ENCODE peak calls at places on chromosome 16, in ten cellular contexts. One of them, this sample, is unnamed.
A peak's percentile ranks its signal among the peaks of the same experiment; 100 is the strongest.

GRCh38 chr16:35154627-35155026 is 1695.2 kb downstream of the TP53TG3F start:
- DNase-seq in GM23338: no peak
- DNase-seq in upper lobe of right lung: no peak
- DNase-seq in endodermal cell: no peak
- DNase-seq in PC-9: no peak
- DNase-seq in fibroblast of lung: no peak
- DNase-seq in left lung: no peak
- DNase-seq in sigmoid colon: no peak
- DNase-seq in endothelial cell of umbilical vein: no peak
- DNase-seq in heart left ventricle: no peak
- DNase-seq in this sample: no peak

GRCh38 chr16:87202346-87202745 is 114.8 kb downstream of the C16orf95 start:
- DNase-seq in GM23338: no peak
- DNase-seq in upper lobe of right lung: no peak
- DNase-seq in endodermal cell: no peak
- DNase-seq in PC-9: no peak
- DNase-seq in fibroblast of lung: peak; percentile 76
- DNase-seq in left lung: no peak
- DNase-seq in sigmoid colon: no peak
- DNase-seq in endothelial cell of umbilical vein: no peak
- DNase-seq in heart left ventricle: no peak
- DNase-seq in this sample: no peak

GRCh38 chr16:61148930-61149329 is 887.3 kb downstream of the CDH8 start:
- DNase-seq in GM23338: peak; percentile 28
- DNase-seq in upper lobe of right lung: no peak
- DNase-seq in endodermal cell: peak; percentile 51
- DNase-seq in PC-9: no peak
- DNase-seq in fibroblast of lung: no peak
- DNase-seq in left lung: no peak
- DNase-seq in sigmoid colon: no peak
- DNase-seq in endothelial cell of umbilical vein: no peak
- DNase-seq in heart left ventricle: no peak
- DNase-seq in this sample: no peak

GRCh38 chr16:35305476-35305875 is 1846.1 kb downstream of the TP53TG3F start:
- DNase-seq in GM23338: no peak
- DNase-seq in upper lobe of right lung: no peak
- DNase-seq in endodermal cell: no peak
- DNase-seq in PC-9: no peak
- DNase-seq in fibroblast of lung: no peak
- DNase-seq in left lung: no peak
- DNase-seq in sigmoid colon: no peak
- DNase-seq in endothelial cell of umbilical vein: no peak
- DNase-seq in heart left ventricle: no peak
- DNase-seq in this sample: no peak

GRCh38 chr16:84448444-84448843 is 56.0 kb downstream of the MEAK7 start:
- DNase-seq in GM23338: no peak
- DNase-seq in upper lobe of right lung: peak; percentile 21
- DNase-seq in endodermal cell: peak; percentile 30
- DNase-seq in PC-9: no peak
- DNase-seq in fibroblast of lung: no peak
- DNase-seq in left lung: no peak
- DNase-seq in sigmoid colon: peak; percentile 35
- DNase-seq in endothelial cell of umbilical vein: no peak
- DNase-seq in heart left ventricle: no peak
- DNase-seq in this sample: no peak

GRCh38 chr16:47636501-47637090 is 175.5 kb downstream of the PHKB start:
- DNase-seq in GM23338: no peak
- DNase-seq in upper lobe of right lung: no peak
- DNase-seq in endodermal cell: no peak
- DNase-seq in PC-9: no peak
- DNase-seq in fibroblast of lung: no peak
- DNase-seq in left lung: peak; percentile 64
- DNase-seq in sigmoid colon: no peak
- DNase-seq in endothelial cell of umbilical vein: no peak
- DNase-seq in heart left ventricle: no peak
- DNase-seq in this sample: no peak

GRCh38 chr16:89325861-89326471 is 108.5 kb downstream of the ZNF778 start:
- DNase-seq in GM23338: no peak
- DNase-seq in upper lobe of right lung: peak; percentile 64
- DNase-seq in endodermal cell: no peak
- DNase-seq in PC-9: peak; percentile 64
- DNase-seq in fibroblast of lung: peak; percentile 82
- DNase-seq in left lung: peak; percentile 71
- DNase-seq in sigmoid colon: peak; percentile 87
- DNase-seq in endothelial cell of umbilical vein: peak; percentile 93
- DNase-seq in heart left ventricle: no peak
- DNase-seq in this sample: no peak

GRCh38 chr16:74724820-74725549 is 24.3 kb upstream of the MLKL start:
- DNase-seq in GM23338: no peak
- DNase-seq in upper lobe of right lung: no peak
- DNase-seq in endodermal cell: no peak
- DNase-seq in PC-9: no peak
- DNase-seq in fibroblast of lung: peak; percentile 85
- DNase-seq in left lung: no peak
- DNase-seq in sigmoid colon: no peak
- DNase-seq in endothelial cell of umbilical vein: no peak
- DNase-seq in heart left ventricle: no peak
- DNase-seq in this sample: no peak

GRCh38 chr16:75218256-75219076 is at the start of gene CTRB1:
- DNase-seq in GM23338: no peak
- DNase-seq in upper lobe of right lung: no peak
- DNase-seq in endodermal cell: no peak
- DNase-seq in PC-9: no peak
- DNase-seq in fibroblast of lung: no peak
- DNase-seq in left lung: no peak
- DNase-seq in sigmoid colon: no peak
- DNase-seq in endothelial cell of umbilical vein: no peak
- DNase-seq in heart left ventricle: no peak
- DNase-seq in this sample: peak; percentile 73

GRCh38 chr16:83136924-83137323 is 510.2 kb downstream of the CDH13 start:
- DNase-seq in GM23338: no peak
- DNase-seq in upper lobe of right lung: no peak
- DNase-seq in endodermal cell: no peak
- DNase-seq in PC-9: no peak
- DNase-seq in fibroblast of lung: no peak
- DNase-seq in left lung: no peak
- DNase-seq in sigmoid colon: no peak
- DNase-seq in endothelial cell of umbilical vein: no peak
- DNase-seq in heart left ventricle: no peak
- DNase-seq in this sample: no peak

GRCh38 chr16:81899601-81900000 is 111.7 kb downstream of the SDR42E1 start:
- DNase-seq in GM23338: no peak
- DNase-seq in upper lobe of right lung: no peak
- DNase-seq in endodermal cell: no peak
- DNase-seq in PC-9: no peak
- DNase-seq in fibroblast of lung: no peak
- DNase-seq in left lung: no peak
- DNase-seq in sigmoid colon: peak; percentile 15
- DNase-seq in endothelial cell of umbilical vein: no peak
- DNase-seq in heart left ventricle: no peak
- DNase-seq in this sample: no peak

GRCh38 chr16:81902025-81902424 is 109.2 kb downstream of the SDR42E1 start:
- DNase-seq in GM23338: no peak
- DNase-seq in upper lobe of right lung: no peak
- DNase-seq in endodermal cell: no peak
- DNase-seq in PC-9: no peak
- DNase-seq in fibroblast of lung: no peak
- DNase-seq in left lung: no peak
- DNase-seq in sigmoid colon: peak; percentile 21
- DNase-seq in endothelial cell of umbilical vein: peak; percentile 98
- DNase-seq in heart left ventricle: no peak
- DNase-seq in this sample: no peak

GRCh38 chr16:81900456-81900855 is 110.8 kb downstream of the SDR42E1 start:
- DNase-seq in GM23338: no peak
- DNase-seq in upper lobe of right lung: no peak
- DNase-seq in endodermal cell: no peak
- DNase-seq in PC-9: no peak
- DNase-seq in fibroblast of lung: no peak
- DNase-seq in left lung: no peak
- DNase-seq in sigmoid colon: peak; percentile 66
- DNase-seq in endothelial cell of umbilical vein: no peak
- DNase-seq in heart left ventricle: no peak
- DNase-seq in this sample: no peak

GRCh38 chr16:81901483-81901882 is 109.8 kb downstream of the SDR42E1 start:
- DNase-seq in GM23338: no peak
- DNase-seq in upper lobe of right lung: no peak
- DNase-seq in endodermal cell: no peak
- DNase-seq in PC-9: peak; percentile 48
- DNase-seq in fibroblast of lung: no peak
- DNase-seq in left lung: no peak
- DNase-seq in sigmoid colon: peak; percentile 59
- DNase-seq in endothelial cell of umbilical vein: peak; percentile 97
- DNase-seq in heart left ventricle: no peak
- DNase-seq in this sample: no peak

DNA sequence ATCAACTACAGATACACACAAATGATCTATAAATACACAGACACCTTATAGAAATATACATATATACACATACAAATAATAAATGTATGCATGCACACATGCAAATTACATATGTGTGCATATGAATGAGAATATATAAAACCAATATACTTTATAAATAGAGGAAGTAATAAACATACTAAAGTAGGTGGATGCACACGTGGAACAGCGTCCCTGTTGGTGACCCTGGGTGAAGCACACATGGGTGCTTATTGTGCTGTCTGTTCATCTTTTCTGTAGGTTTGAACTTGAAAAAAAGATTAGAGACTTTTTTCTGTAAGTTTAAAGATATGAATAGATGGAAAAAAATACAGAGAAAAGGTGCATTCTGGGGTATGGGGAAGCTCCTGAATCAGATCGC is 111.3 kb downstream of the SDR42E1 start:
- DNase-seq in GM23338: no peak
- DNase-seq in upper lobe of right lung: no peak
- DNase-seq in endodermal cell: no peak
- DNase-seq in PC-9: no peak
- DNase-seq in fibroblast of lung: no peak
- DNase-seq in left lung: no peak
- DNase-seq in sigmoid colon: no peak
- DNase-seq in endothelial cell of umbilical vein: no peak
- DNase-seq in heart left ventricle: no peak
- DNase-seq in this sample: no peak
- TF ChIP-seq CTCF in GM23338: no peak
- TF ChIP-seq CTCF in upper lobe of right lung: no peak
- TF ChIP-seq CTCF in endodermal cell: peak; percentile 42
- TF ChIP-seq CTCF in PC-9: no peak
- TF ChIP-seq CTCF in fibroblast of lung: no peak
- TF ChIP-seq CTCF in left lung: no peak
- TF ChIP-seq CTCF in sigmoid colon: no peak
- TF ChIP-seq CTCF in endothelial cell of umbilical vein: no peak
- TF ChIP-seq CTCF in heart left ventricle: no peak
- TF ChIP-seq CTCF in this sample: no peak

GRCh38 chr16:24372824-24373223 is 116.7 kb downstream of the CACNG3 start:
- DNase-seq in GM23338: no peak
- DNase-seq in upper lobe of right lung: no peak
- DNase-seq in endodermal cell: no peak
- DNase-seq in PC-9: no peak
- DNase-seq in fibroblast of lung: no peak
- DNase-seq in left lung: no peak
- DNase-seq in sigmoid colon: no peak
- DNase-seq in endothelial cell of umbilical vein: no peak
- DNase-seq in heart left ventricle: no peak
- DNase-seq in this sample: no peak
- H3K4me3 ChIP-seq in GM23338: no peak overlapping the region
- H3K4me3 ChIP-seq in upper lobe of right lung: no peak overlapping the region
- H3K4me3 ChIP-seq in endodermal cell: no peak overlapping the region
- H3K4me3 ChIP-seq in PC-9: no peak overlapping the region
- H3K4me3 ChIP-seq in fibroblast of lung: no peak overlapping the region
- H3K4me3 ChIP-seq in left lung: no peak overlapping the region
- H3K4me3 ChIP-seq in sigmoid colon: no peak overlapping the region
- H3K4me3 ChIP-seq in endothelial cell of umbilical vein: no peak overlapping the region
- H3K4me3 ChIP-seq in heart left ventricle: no peak overlapping the region
- H3K4me3 ChIP-seq in this sample: no peak overlapping the region

GRCh38 chr16:56273615-56274014 is 82.3 kb downstream of the GNAO1 start:
- DNase-seq in GM23338: no peak
- DNase-seq in upper lobe of right lung: no peak
- DNase-seq in endodermal cell: no peak
- DNase-seq in PC-9: no peak
- DNase-seq in fibroblast of lung: no peak
- DNase-seq in left lung: no peak
- DNase-seq in sigmoid colon: peak; percentile 15
- DNase-seq in endothelial cell of umbilical vein: no peak
- DNase-seq in heart left ventricle: no peak
- DNase-seq in this sample: no peak

GRCh38 chr16:56275076-56275475 is 83.8 kb downstream of the GNAO1 start:
- DNase-seq in GM23338: no peak
- DNase-seq in upper lobe of right lung: no peak
- DNase-seq in endodermal cell: no peak
- DNase-seq in PC-9: no peak
- DNase-seq in fibroblast of lung: peak; percentile 66
- DNase-seq in left lung: no peak
- DNase-seq in sigmoid colon: peak; percentile 20
- DNase-seq in endothelial cell of umbilical vein: no peak
- DNase-seq in heart left ventricle: no peak
- DNase-seq in this sample: no peak

GRCh38 chr16:56275801-56276200 is 84.5 kb downstream of the GNAO1 start:
- DNase-seq in GM23338: no peak
- DNase-seq in upper lobe of right lung: no peak
- DNase-seq in endodermal cell: no peak
- DNase-seq in PC-9: no peak
- DNase-seq in fibroblast of lung: no peak
- DNase-seq in left lung: no peak
- DNase-seq in sigmoid colon: no peak
- DNase-seq in endothelial cell of umbilical vein: no peak
- DNase-seq in heart left ventricle: no peak
- DNase-seq in this sample: no peak

GRCh38 chr16:56272495-56272894 is 81.2 kb downstream of the GNAO1 start:
- DNase-seq in GM23338: no peak
- DNase-seq in upper lobe of right lung: no peak
- DNase-seq in endodermal cell: no peak
- DNase-seq in PC-9: no peak
- DNase-seq in fibroblast of lung: no peak
- DNase-seq in left lung: no peak
- DNase-seq in sigmoid colon: no peak
- DNase-seq in endothelial cell of umbilical vein: no peak
- DNase-seq in heart left ventricle: no peak
- DNase-seq in this sample: no peak

GRCh38 chr16:56274369-56274768 is 83.1 kb downstream of the GNAO1 start:
- DNase-seq in GM23338: no peak
- DNase-seq in upper lobe of right lung: no peak
- DNase-seq in endodermal cell: no peak
- DNase-seq in PC-9: no peak
- DNase-seq in fibroblast of lung: no peak
- DNase-seq in left lung: no peak
- DNase-seq in sigmoid colon: no peak
- DNase-seq in endothelial cell of umbilical vein: no peak
- DNase-seq in heart left ventricle: no peak
- DNase-seq in this sample: no peak
- H3K27me3 ChIP-seq in GM23338: no peaks in the 10 kb centered on the region
- H3K27me3 ChIP-seq in upper lobe of right lung: no peaks in the 10 kb centered on the region
- H3K27me3 ChIP-seq in endodermal cell: no peaks in the 10 kb centered on the region
- H3K27me3 ChIP-seq in PC-9: no peaks in the 10 kb centered on the region
- H3K27me3 ChIP-seq in fibroblast of lung: no peaks in the 10 kb centered on the region
- H3K27me3 ChIP-seq in left lung: no peaks in the 10 kb centered on the region
- H3K27me3 ChIP-seq in sigmoid colon: no peaks in the 10 kb centered on the region
- H3K27me3 ChIP-seq in endothelial cell of umbilical vein: no peaks in the 10 kb centered on the region
- H3K27me3 ChIP-seq in heart left ventricle: no peaks in the 10 kb centered on the region
- H3K27me3 ChIP-seq in this sample: no peaks in the 10 kb centered on the region

DNA sequence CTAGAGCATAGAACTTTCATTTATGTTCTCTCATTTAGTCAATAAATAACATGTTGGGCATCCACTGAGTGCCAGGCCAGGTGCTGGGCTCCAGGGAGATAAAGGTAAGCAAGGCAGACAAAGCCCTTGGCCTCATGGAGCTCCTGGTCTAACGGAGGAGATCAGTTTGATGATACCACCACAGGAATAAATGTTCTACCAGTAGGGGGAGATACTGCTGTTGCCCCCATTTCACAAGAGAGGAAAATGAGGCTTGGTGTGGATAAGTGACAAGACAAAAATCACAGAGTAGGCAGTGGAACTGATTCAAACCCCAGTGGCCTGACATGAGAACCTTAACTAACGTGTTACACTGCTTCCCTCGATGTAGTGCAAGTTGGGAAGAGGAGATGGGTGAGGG is 80.4 kb upstream of the ERCC4 start:
- DNase-seq in GM23338: no peak
- DNase-seq in upper lobe of right lung: no peak
- DNase-seq in endodermal cell: peak; percentile 38
- DNase-seq in PC-9: no peak
- DNase-seq in fibroblast of lung: no peak
- DNase-seq in left lung: no peak
- DNase-seq in sigmoid colon: no peak
- DNase-seq in endothelial cell of umbilical vein: no peak
- DNase-seq in heart left ventricle: no peak
- DNase-seq in this sample: no peak
- TF ChIP-seq CTCF in GM23338: peak; percentile 51
- TF ChIP-seq CTCF in upper lobe of right lung: no peak
- TF ChIP-seq CTCF in endodermal cell: peak; percentile 58
- TF ChIP-seq CTCF in PC-9: no peak
- TF ChIP-seq CTCF in fibroblast of lung: no peak
- TF ChIP-seq CTCF in left lung: no peak
- TF ChIP-seq CTCF in sigmoid colon: no peak
- TF ChIP-seq CTCF in endothelial cell of umbilical vein: no peak
- TF ChIP-seq CTCF in heart left ventricle: no peak
- TF ChIP-seq CTCF in this sample: peak; percentile 43

This sample was measured in GM06990.